ENCODE peak calls at places on chromosomes 11 and 22, in nine cellular contexts. E, Q, I, O, Y, X, M, Z and D are unnamed samples.

GRCh38 chr11:67289651-67290479 is 762 bp downstream of the ANKRD13D start:
- DNase-seq in E (no peak), M (no peak), Q (peak), I (peak), O (peak), X (no peak), Z (no peak), Y (no peak), D (peak)

GRCh38 chr22:46653596-46653995 is 33.4 kb downstream of the GRAMD4 start:
- DNase-seq in Y (no peak), M (no peak), E (no peak), O (no peak), I (no peak), Z (no peak), Q (no peak), X (no peak), D (no peak)

GRCh38 chr22:29328055-29328454 is 12.6 kb upstream of the RASL10A start:
- DNase-seq in Y (no peak), Q (no peak), I (no peak), O (no peak), M (no peak), X (no peak), E (no peak), Z (no peak), D (no peak)

GRCh38 chr11:9653871-9654270 is 10.0 kb upstream of the SWAP70 start:
- DNase-seq in E (no peak), Z (no peak), X (no peak), Q (no peak), M (no peak), O (no peak), I (no peak), Y (no peak), D (no peak)

GRCh38 chr11:119322360-119322739 is 5.4 kb upstream of the MCAM start:
- DNase-seq in E (no peak), Z (no peak), M (peak), X (no peak), I (no peak), Q (no peak), O (no peak), Y (no peak), D (no peak)

GRCh38 chr11:32068134-32068533 is 22.7 kb upstream of the RCN1 start:
- DNase-seq in O (no peak), Q (no peak), Y (no peak), X (no peak), M (peak), E (no peak), Z (no peak), I (no peak), D (no peak)

GRCh38 chr11:68337399-68337835 is 25.0 kb downstream of the LRP5 start:
- DNase-seq in E (no peak), I (no peak), Y (no peak), Q (peak), O (no peak), X (no peak), M (no peak), Z (no peak), D (no peak)

GRCh38 chr11:16410479-16410878 is 54.1 kb upstream of the SOX6 start:
- DNase-seq in E (no peak), O (no peak), M (no peak), I (no peak), X (no peak), Z (no peak), Y (peak), Q (no peak), D (no peak)

GRCh38 chr11:6663794-6664478 is 8.3 kb upstream of the DCHS1 start:
- DNase-seq in Z (no peak), O (no peak), E (no peak), I (no peak), M (no peak), X (no peak), Q (no peak), Y (no peak), D (no peak)

GRCh38 chr11:2293396-2294339 is 8.1 kb downstream of the C11orf21 start:
- DNase-seq in Z (no peak), Y (no peak), M (no peak), Q (no peak), O (no peak), X (peak), E (peak), I (no peak), D (no peak)

GRCh38 chr22:40451230-40451629 is 80.8 kb downstream of the SGSM3 start:
- DNase-seq in Q (peak), X (no peak), M (no peak), E (no peak), I (no peak), Z (no peak), O (no peak), Y (no peak), D (no peak)

GRCh38 chr11:48078661-48079060 is 98.3 kb downstream of the PTPRJ start:
- DNase-seq in Y (no peak), X (no peak), I (no peak), O (no peak), Q (no peak), M (peak), E (no peak), Z (no peak), D (no peak)

GRCh38 chr11:66324626-66325025 is 7.8 kb upstream of the CD248 start:
- DNase-seq in E (no peak), Q (no peak), M (peak), O (peak), Y (no peak), I (no peak), Z (no peak), X (no peak), D (no peak)

GRCh38 chr11:65802841-65803240 is 16.0 kb downstream of the OVOL1 start:
- DNase-seq in Q (no peak), Y (no peak), I (no peak), E (no peak), M (no peak), Z (no peak), O (no peak), X (no peak), D (no peak)

GRCh38 chr11:78299000-78299712 is 110.4 kb downstream of the USP35 start:
- DNase-seq in O (no peak), E (no peak), Q (no peak), I (no peak), M (no peak), Y (no peak), X (no peak), Z (no peak), D (no peak)

GRCh38 chr11:59560702-59561469 is 49.5 kb downstream of the OR4D9 start:
- DNase-seq in O (peak), Z (peak), E (peak), M (peak), X (peak), Q (peak), Y (no peak), I (peak), D (peak)

GRCh38 chr11:111923351-111923788 is 4.7 kb downstream of the C11orf52 start:
- DNase-seq in X (peak), M (peak), I (no peak), Z (no peak), E (no peak), Y (no peak), Q (peak), O (peak), D (peak)

GRCh38 chr11:61814958-61815789 is 1.6 kb downstream of the FADS1 start:
- DNase-seq in Q (peak), Y (peak), X (peak), E (peak), O (peak), Z (peak), I (peak), M (peak), D (peak)

GRCh38 chr11:92717240-92717639 is 252.2 kb upstream of the MTNR1B start:
- DNase-seq in M (no peak), I (no peak), Q (no peak), X (no peak), Z (no peak), E (no peak), Y (no peak), O (no peak), D (no peak)

GRCh38 chr22:45007946-45008852 is 1.6 kb downstream of the PHF21B start:
- DNase-seq in Q (peak), Z (peak), M (no peak), E (no peak), I (no peak), Y (no peak), X (no peak), O (peak), D (no peak)

GRCh38 chr11:71459076-71459766 is 6.2 kb downstream of the NADSYN1 start:
- DNase-seq in Z (no peak), I (no peak), M (no peak), X (no peak), E (no peak), O (no peak), Q (no peak), Y (no peak), D (no peak)

GRCh38 chr11:115471367-115471766 is 32.8 kb downstream of the CADM1 start:
- DNase-seq in M (no peak), X (no peak), Y (peak), O (no peak), E (peak), Z (no peak), I (no peak), Q (no peak), D (no peak)

GRCh38 chr11:121829159-121829643 is 286.8 kb downstream of the BLID start:
- DNase-seq in O (peak), I (peak), Z (no peak), E (no peak), M (peak), Y (peak), Q (peak), X (peak), D (peak)

GRCh38 chr11:472816-473215 is 22.7 kb downstream of the PTDSS2 start:
- DNase-seq in Q (no peak), O (no peak), M (no peak), X (no peak), E (no peak), Y (no peak), Z (no peak), I (no peak), D (no peak)
- H3K4me3 ChIP-seq in Q (no peak), O (no peak), M (no peak), X (no peak), E (no peak), Y (no peak), Z (no peak), I (no peak), D (no peak)

GRCh38 chr11:28910926-28911325 is 802.7 kb downstream of the METTL15 start:
- DNase-seq in X (no peak), Q (no peak), Z (no peak), E (no peak), O (peak), M (no peak), Y (no peak), I (no peak), D (no peak)
- H3K4me3 ChIP-seq in X (no peak), Q (no peak), Z (no peak), E (no peak), O (no peak), M (no peak), Y (no peak), I (no peak), D (no peak)

GRCh38 chr22:49674479-49674830 is 153.2 kb downstream of the BRD1 start:
- DNase-seq in E (no peak), I (no peak), Y (no peak), Q (no peak), O (no peak), M (no peak), Z (no peak), X (no peak), D (no peak)

GRCh38 chr22:49670610-49671330 is 156.9 kb downstream of the BRD1 start:
- DNase-seq in Z (no peak), E (peak), X (no peak), M (no peak), Y (no peak), O (no peak), Q (no peak), I (no peak), D (no peak)

GRCh38 chr22:49671331-49672012 is 156.2 kb downstream of the BRD1 start:
- DNase-seq in I (no peak), Z (no peak), Q (no peak), O (no peak), X (no peak), M (no peak), E (peak), Y (no peak), D (no peak)

GRCh38 chr22:49673048-49673447 is 154.6 kb downstream of the BRD1 start:
- DNase-seq in X (no peak), E (no peak), Y (no peak), Q (no peak), Z (no peak), M (no peak), O (no peak), I (no peak), D (no peak)

GRCh38 chr22:49672013-49672516 is 155.6 kb downstream of the BRD1 start:
- DNase-seq in Z (no peak), O (no peak), M (no peak), X (no peak), Q (no peak), E (no peak), Y (no peak), I (no peak), D (no peak)
- H3K4me3 ChIP-seq in Z (no peak), O (no peak), M (no peak), X (no peak), Q (no peak), E (no peak), Y (no peak), I (no peak), D (no peak)

GRCh38 chr22:39448205-39449054 is 8.4 kb upstream of the MGAT3 start:
- DNase-seq in M (no peak), Z (no peak), Q (no peak), X (no peak), E (peak), Y (no peak), I (no peak), O (no peak), D (no peak)
- H3K4me3 ChIP-seq in M (no peak), Z (no peak), Q (no peak), X (no peak), E (no peak), Y (no peak), I (no peak), O (no peak), D (no peak)

DNA sequence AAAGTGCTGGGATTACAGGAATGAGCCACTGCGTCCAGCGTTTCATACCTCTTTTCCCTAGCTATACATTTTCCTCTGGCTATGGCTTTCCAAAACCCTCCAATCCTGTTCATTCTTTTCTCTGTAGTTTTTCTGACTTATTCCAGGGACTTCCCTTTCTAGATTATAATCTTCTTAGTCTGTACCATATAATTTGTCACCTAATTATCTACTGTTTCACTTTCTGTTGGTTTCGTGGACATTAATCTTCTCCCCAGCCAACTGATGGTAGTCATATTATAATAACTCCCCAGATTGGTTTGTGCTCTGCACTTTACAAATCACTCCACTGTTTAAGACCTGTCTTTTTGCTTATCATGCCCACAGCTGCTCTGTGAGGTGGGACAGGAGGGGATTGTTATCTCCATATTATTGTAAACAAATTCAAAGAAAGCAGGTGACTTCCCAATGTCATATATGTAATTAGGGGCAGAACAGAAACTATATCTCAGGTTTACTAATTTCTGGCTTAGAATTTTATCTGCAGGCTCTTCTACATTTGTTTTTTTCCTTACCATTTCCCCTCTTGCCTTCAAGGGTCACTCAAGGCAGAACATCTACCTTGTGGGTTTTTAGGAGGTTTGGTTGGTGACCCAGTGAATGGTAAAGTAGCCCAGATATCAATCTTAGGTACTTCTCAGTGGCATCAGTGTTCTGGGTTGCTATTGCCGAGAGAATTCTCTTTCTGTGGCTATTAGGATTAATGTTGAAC is 23.9 kb downstream of the STIM1 start:
- DNase-seq in Z (no peak), X (no peak), M (no peak), E (no peak), Q (no peak), Y (no peak), I (no peak), O (no peak), D (no peak)
- H3K4me3 ChIP-seq in Z (no peak), X (no peak), M (no peak), E (no peak), Q (no peak), Y (no peak), I (no peak), O (no peak), D (no peak)

GRCh38 chr11:46279393-46280099 is 2.1 kb downstream of the CREB3L1 start:
- DNase-seq in E (peak), O (peak), Q (peak), Z (no peak), Y (no peak), X (no peak), M (peak), I (peak), D (peak)

GRCh38 chr11:46275964-46276641 is 1.4 kb upstream of the CREB3L1 start:
- DNase-seq in Q (no peak), E (peak), Z (no peak), I (no peak), X (no peak), M (no peak), O (no peak), Y (no peak), D (no peak)

GRCh38 chr11:46277623-46278386 is at the start of gene CREB3L1:
- DNase-seq in Z (peak), Y (no peak), M (no peak), X (no peak), O (no peak), E (peak), I (peak), Q (peak), D (peak)

GRCh38 chr11:46278387-46279173 is 1.1 kb downstream of the CREB3L1 start:
- DNase-seq in E (peak), O (peak), M (peak), Z (peak), X (no peak), Y (no peak), I (no peak), Q (peak), D (peak)

GRCh38 chr11:46277313-46277622 is 194 bp upstream of the CREB3L1 start:
- DNase-seq in E (no peak), Q (no peak), I (no peak), X (peak), Z (peak), M (peak), Y (no peak), O (peak), D (no peak)
- H3K4me3 ChIP-seq in E (peak), Q (peak), I (peak), X (peak), Z (peak), M (peak), Y (peak), O (peak), D (peak)